ENCODE peak calls at places on chromosomes 11 and 22, in five cellular contexts. L, R, Y, C and T are unnamed samples.

GRCh38 chr22:22248878-22249277 is 4.3 kb downstream of the VPREB1 start:
- DNase-seq in L (no peak), C (no peak), Y (no peak), R (no peak), T (no peak)

GRCh38 chr11:108135845-108136599 is 14.7 kb downstream of the ACAT1 start:
- DNase-seq in Y (no peak), R (no peak), L (no peak), C (no peak), T (no peak)

GRCh38 chr22:49296561-49296960 is 531.1 kb downstream of the BRD1 start:
- DNase-seq in C (no peak), Y (no peak), R (no peak), L (no peak), T (no peak)

GRCh38 chr22:42769574-42770447 is 49.1 kb upstream of the A4GALT start:
- DNase-seq in L (no peak), R (peak), C (peak), Y (peak), T (no peak)

GRCh38 chr11:76803023-76803422 is 19.9 kb downstream of the TSKU start:
- DNase-seq in Y (no peak), C (no peak), R (no peak), L (no peak), T (peak)

GRCh38 chr11:10318527-10318802 is 13.6 kb downstream of the ADM start:
- DNase-seq in L (no peak), Y (no peak), R (no peak), C (no peak), T (no peak)

GRCh38 chr11:134272381-134273316 is 3.5 kb upstream of the GLB1L3 start:
- DNase-seq in L (peak), Y (no peak), C (no peak), R (peak), T (no peak)

GRCh38 chr11:28448186-28448585 is 340.0 kb downstream of the METTL15 start:
- DNase-seq in L (no peak), C (no peak), R (no peak), Y (no peak), T (no peak)

GRCh38 chr11:1108246-1108900 is 33.7 kb downstream of the MUC2 start:
- DNase-seq in R (no peak), C (no peak), L (no peak), Y (no peak), T (no peak)

GRCh38 chr11:38136887-38137286 is 1538.9 kb upstream of the RAG2 start:
- DNase-seq in L (no peak), Y (no peak), R (no peak), C (no peak), T (no peak)

GRCh38 chr11:111460340-111460739 is 51.8 kb downstream of the BTG4 start:
- DNase-seq in C (no peak), R (no peak), Y (no peak), L (no peak), T (no peak)

GRCh38 chr11:130314184-130314748 is 451 bp downstream of the ZBTB44 start:
- DNase-seq in R (peak), C (peak), Y (no peak), L (peak), T (no peak)

GRCh38 chr11:123616505-123617198 is 37.8 kb downstream of the SCN3B start:
- DNase-seq in L (no peak), C (no peak), Y (no peak), R (no peak), T (no peak)

GRCh38 chr22:35308480-35308945 is 8.8 kb downstream of the TOM1 start:
- DNase-seq in Y (peak), C (no peak), R (no peak), L (no peak), T (no peak)

GRCh38 chr22:48943567-48944432 is 883.9 kb downstream of the BRD1 start:
- DNase-seq in Y (no peak), L (peak), C (no peak), R (peak), T (peak)

GRCh38 chr11:75351541-75352416 is at the start of gene ARRB1:
- DNase-seq in Y (no peak), C (no peak), R (peak), L (peak), T (peak)
- TF ChIP-seq MYC in Y (no peak), C (no peak), R (peak), L (peak), T (no peak)

GRCh38 chr22:19967850-19968449 is 26.3 kb upstream of the TXNRD2 start:
- DNase-seq in R (no peak), C (no peak), L (no peak), Y (no peak), T (no peak)
- H3K4me2 ChIP-seq in R (no peak), C (no peak), L (no peak), Y (no peak), T (no peak)

GRCh38 chr22:44090571-44090905 is 66.4 kb downstream of the PARVB start:
- DNase-seq in C (no peak), R (no peak), Y (no peak), L (no peak), T (no peak)
- TF ChIP-seq MYC in C (no peak), R (no peak), Y (no peak), L (no peak), T (no peak)

GRCh38 chr11:118322721-118323120 is 18.2 kb downstream of the CD3E start:
- DNase-seq in L (no peak), C (no peak), R (no peak), Y (no peak), T (no peak)

GRCh38 chr11:118320515-118320914 is 16.0 kb downstream of the CD3E start:
- DNase-seq in C (no peak), L (no peak), R (no peak), Y (no peak), T (no peak)

GRCh38 chr11:118318112-118319030 is 13.8 kb downstream of the CD3E start:
- DNase-seq in R (no peak), Y (no peak), L (no peak), C (no peak), T (no peak)

GRCh38 chr11:118321386-118322082 is 17.0 kb downstream of the CD3E start:
- DNase-seq in L (peak), C (no peak), Y (no peak), R (no peak), T (no peak)

DNA sequence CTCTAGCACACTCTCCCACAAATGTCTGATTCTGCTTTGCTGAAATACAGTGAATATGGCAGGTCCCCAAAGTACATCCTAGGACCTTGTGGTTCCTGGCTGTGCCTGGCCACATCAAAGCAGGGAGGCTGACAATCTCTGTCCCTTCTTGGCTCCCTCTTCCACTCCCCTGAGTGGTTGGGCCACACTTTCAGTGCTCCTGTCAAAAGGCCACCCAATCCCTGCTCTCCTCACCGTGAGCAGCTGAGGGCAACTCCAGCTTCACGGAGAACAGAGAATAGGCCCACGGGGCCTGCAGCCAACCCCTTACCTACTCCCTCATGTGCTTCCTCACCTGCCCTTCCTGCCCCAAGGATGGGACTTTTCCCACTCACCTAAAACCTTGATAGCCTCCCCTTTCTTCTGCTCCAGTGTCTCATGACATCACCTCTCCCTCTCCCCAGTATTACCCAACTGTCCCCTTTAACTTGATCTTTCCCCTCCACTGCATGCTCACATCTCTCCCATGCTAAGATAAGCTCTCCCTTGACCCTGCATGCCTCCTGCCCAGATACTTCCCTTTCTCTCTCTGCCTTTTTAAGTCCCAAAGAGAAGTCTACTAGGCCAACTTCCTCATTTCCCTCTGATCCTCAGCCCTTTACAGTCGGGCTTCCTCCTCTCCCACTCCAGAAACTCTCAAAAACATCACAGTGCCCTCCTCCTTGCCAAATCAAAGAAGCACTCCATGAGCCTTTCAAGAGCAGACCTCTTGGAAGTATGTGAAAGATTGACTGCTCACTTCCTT is 14.7 kb downstream of the CD3E start:
- DNase-seq in R (no peak), C (no peak), Y (no peak), L (no peak), T (no peak)
- H3K4me2 ChIP-seq in R (peak), C (no peak), Y (no peak), L (no peak), T (no peak)

GRCh38 chr22:23381661-23382427 is 198.2 kb downstream of the IGLL1 start:
- DNase-seq in R (no peak), Y (no peak), C (no peak), L (no peak), T (no peak)

GRCh38 chr22:23377767-23378166 is 197.5 kb downstream of the BCR start:
- DNase-seq in C (no peak), Y (no peak), R (no peak), L (no peak), T (no peak)

GRCh38 chr22:23380911-23381310 is 199.2 kb downstream of the IGLL1 start:
- DNase-seq in R (no peak), C (no peak), Y (no peak), L (no peak), T (no peak)

GRCh38 chr22:23382796-23383195 is 197.3 kb downstream of the IGLL1 start:
- DNase-seq in R (no peak), Y (no peak), C (no peak), L (no peak), T (no peak)

GRCh38 chr22:23380230-23380573 is 199.9 kb downstream of the IGLL1 start:
- DNase-seq in C (no peak), R (no peak), L (no peak), Y (no peak), T (no peak)
- TF ChIP-seq MYC in C (no peak), R (no peak), L (no peak), Y (no peak), T (no peak)

GRCh38 chr11:44095506-44096359 is at the start of gene EXT2:
- DNase-seq in L (peak), C (peak), Y (no peak), R (peak), T (peak)
- H3K4me2 ChIP-seq in L (peak), C (peak), Y (peak), R (peak), T (peak)